ENCODE peak calls at places on chromosomes 11 and 22, in seven cellular contexts. V is hepatocyte, B is PC-3, C is HCT116, T is MM.1S, D is neural progenitor cell, L is fibroblast of lung. F is an unnamed sample.

GRCh38 chr22:20531404-20532181 is 24.2 kb downstream of the MED15 start:
- DNase-seq in C (peak; percentile 79), D (peak; percentile 70), B (peak; percentile 91), T (no peak), V (peak; percentile 72), L (peak; percentile 80), F (peak; percentile 68)

GRCh38 chr11:73372371-73372993 is 3.7 kb upstream of the RELT start:
- DNase-seq in C (peak; percentile 21), L (no peak), V (no peak), T (peak; percentile 87), B (peak; percentile 44), D (peak; percentile 50), F (peak; percentile 75)

GRCh38 chr22:19961201-19961580 is 19.6 kb upstream of the TXNRD2 start:
- DNase-seq in L (no peak), T (no peak), D (no peak), V (no peak), B (no peak), C (no peak), F (no peak)

GRCh38 chr22:29270475-29271271 is 2.6 kb downstream of the EWSR1 start:
- DNase-seq in B (peak; percentile 54), C (no peak), D (peak; percentile 34), T (no peak), V (peak; percentile 39), L (peak; percentile 43), F (no peak)

GRCh38 chr22:47933226-47933625 is 1170.8 kb downstream of the TBC1D22A start:
- DNase-seq in B (no peak), C (no peak), L (no peak), V (no peak), D (no peak), T (no peak), F (no peak)

GRCh38 chr22:32684822-32685187 is 116.7 kb upstream of the TIMP3 start:
- DNase-seq in C (no peak), T (no peak), D (no peak), V (peak; percentile 42), L (peak; percentile 53), B (no peak), F (no peak)

GRCh38 chr11:441418-442274 is at the start of gene ANO9:
- DNase-seq in V (peak; percentile 84), B (peak; percentile 58), C (no peak), D (peak; percentile 59), T (peak; percentile 55), L (no peak), F (peak; percentile 77)

GRCh38 chr11:45037425-45038005 is 86.8 kb upstream of the TP53I11 start:
- DNase-seq in C (no peak), T (no peak), V (no peak), B (peak; percentile 48), D (no peak), L (no peak), F (no peak)

GRCh38 chr11:2942872-2943710 is 13.9 kb upstream of the PHLDA2 start:
- DNase-seq in B (no peak), L (no peak), V (no peak), T (no peak), C (no peak), D (no peak), F (no peak)

GRCh38 chr11:113725411-113725810 is 19.3 kb upstream of the TMPRSS5 start:
- DNase-seq in B (peak; percentile 34), C (no peak), T (no peak), D (no peak), V (no peak), L (no peak), F (no peak)

GRCh38 chr11:104060004-104060403 is 23.6 kb downstream of the DDI1 start:
- DNase-seq in T (no peak), D (no peak), B (no peak), V (peak; percentile 3), L (peak; percentile 9), C (no peak), F (no peak)

DNA sequence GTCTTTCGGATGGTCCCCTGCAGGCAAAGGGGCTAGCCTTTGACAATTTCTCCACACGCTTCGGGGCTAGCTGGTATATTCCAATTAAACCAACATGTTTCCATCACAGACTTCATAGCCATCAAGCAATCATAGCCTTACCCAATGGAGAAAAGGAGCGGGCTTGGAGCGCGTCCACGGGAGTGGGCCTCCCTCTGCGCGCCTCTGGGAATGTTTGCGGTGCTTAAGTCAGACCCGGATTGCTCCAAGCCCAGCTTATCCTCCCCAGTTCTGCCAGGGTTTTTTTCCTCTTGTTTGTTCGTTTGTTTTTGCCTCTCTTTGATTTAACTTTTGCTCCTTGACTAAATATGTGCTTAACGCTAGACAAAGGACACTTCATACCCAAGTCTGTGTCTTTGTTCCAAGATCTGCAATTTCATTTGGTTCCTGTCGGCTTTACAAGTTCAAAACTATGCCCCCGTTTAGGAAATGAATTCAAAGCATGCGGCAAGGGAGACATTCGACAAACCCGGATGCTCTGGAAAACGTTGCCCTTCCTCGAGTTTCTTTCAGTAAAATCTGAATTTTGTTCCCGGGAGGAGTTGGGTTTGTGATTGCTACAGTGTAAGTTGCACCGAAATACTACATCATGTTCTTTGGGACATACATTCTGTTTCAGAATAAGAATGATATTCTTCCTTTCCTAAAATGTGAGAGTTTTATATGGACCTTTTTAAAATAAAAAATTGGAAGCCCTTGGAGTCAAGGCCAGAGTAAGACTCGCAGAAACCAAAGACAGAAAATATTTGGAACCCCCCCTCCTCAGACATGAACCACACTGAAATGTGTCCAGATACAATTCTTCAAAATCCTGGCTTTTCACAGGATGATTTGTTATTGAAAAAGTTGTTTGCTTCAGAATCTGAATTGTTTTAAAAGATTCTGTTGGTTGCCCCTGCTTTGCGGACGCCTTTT is 900 bp upstream of the GLB1L2 start:
- DNase-seq in V (no peak), T (no peak), C (no peak), D (peak; percentile 59), B (no peak), L (no peak), F (peak; percentile 44)
- TF ChIP-seq EZH2 in V (no peak), T (no peak), C (no peak), D (peak; percentile 70), B (no peak), L (no peak), F (no peak)

GRCh38 chr22:43892183-43892894 is 526 bp upstream of the PNPLA5 start:
- DNase-seq in B (no peak), L (no peak), T (no peak), V (no peak), C (no peak), D (no peak), F (peak; percentile 61)

GRCh38 chr22:43889366-43890253 is 2.2 kb downstream of the PNPLA5 start:
- DNase-seq in B (peak; percentile 19), L (peak; percentile 40), T (no peak), D (peak; percentile 40), C (no peak), V (no peak), F (peak; percentile 24)

GRCh38 chr22:43893266-43893665 is 1.5 kb upstream of the PNPLA5 start:
- DNase-seq in D (no peak), V (no peak), B (no peak), T (no peak), C (no peak), L (no peak), F (no peak)

GRCh38 chr22:43890901-43891331 is 897 bp downstream of the PNPLA5 start:
- DNase-seq in V (no peak), C (no peak), T (no peak), D (no peak), B (no peak), L (no peak), F (peak; percentile 61)

GRCh38 chr22:43891360-43892182 is at the start of gene PNPLA5:
- DNase-seq in V (peak; percentile 35), L (no peak), B (no peak), T (no peak), D (peak; percentile 66), C (no peak), F (peak; percentile 90)
- H3K4me3 ChIP-seq in V (no peak within 1 kb of the TSS), L (peak within 1 kb of the TSS; percentile 40), B (no peak within 1 kb of the TSS), T (no peak within 1 kb of the TSS), D (peak within 1 kb of the TSS; percentile 46), C (peak within 1 kb of the TSS; percentile 59), F (peak within 1 kb of the TSS; percentile 89)

GRCh38 chr11:66013762-66014100 is 1.9 kb downstream of the CST6 start:
- DNase-seq in L (no peak), D (no peak), C (no peak), V (no peak), B (no peak), T (no peak), F (no peak)

GRCh38 chr11:66012371-66012945 is 650 bp downstream of the CST6 start:
- DNase-seq in B (no peak), L (no peak), V (no peak), C (no peak), T (no peak), D (no peak), F (no peak)

GRCh38 chr11:66012946-66013761 is 1.3 kb downstream of the CST6 start:
- DNase-seq in L (no peak), T (no peak), V (no peak), C (no peak), D (no peak), B (peak; percentile 76), F (peak; percentile 40)

GRCh38 chr11:66011785-66012303 is at the start of gene CST6:
- DNase-seq in V (no peak), T (no peak), B (no peak), C (no peak), D (peak; percentile 43), L (no peak), F (peak; percentile 68)

GRCh38 chr11:66011239-66011784 is 496 bp upstream of the CST6 start:
- DNase-seq in V (peak; percentile 73), B (peak; percentile 98), C (peak; percentile 91), L (no peak), T (no peak), D (no peak), F (peak; percentile 53)
- TF ChIP-seq EZH2 in V (no peak), B (no peak), C (no peak), L (no peak), T (no peak), D (no peak), F (no peak)

GRCh38 chr11:6656581-6656915 is 939 bp upstream of the DCHS1 start:
- DNase-seq in D (no peak), T (no peak), L (no peak), B (no peak), C (no peak), V (no peak), F (no peak)
- H3K4me3 ChIP-seq in D (peak overlapping the region; percentile 64), T (no peak overlapping the region), L (peak overlapping the region; percentile 55), B (no peak overlapping the region), C (no peak overlapping the region), V (peak overlapping the region; percentile 38), F (peak overlapping the region; percentile 84)

GRCh38 chr11:116534270-116534975 is 238.4 kb downstream of the BUD13 start:
- DNase-seq in D (no peak), L (no peak), B (no peak), C (no peak), V (no peak), T (no peak), F (no peak)
- TF ChIP-seq EZH2 in D (no peak), L (no peak), B (no peak), C (no peak), V (no peak), T (no peak), F (no peak)

DNA sequence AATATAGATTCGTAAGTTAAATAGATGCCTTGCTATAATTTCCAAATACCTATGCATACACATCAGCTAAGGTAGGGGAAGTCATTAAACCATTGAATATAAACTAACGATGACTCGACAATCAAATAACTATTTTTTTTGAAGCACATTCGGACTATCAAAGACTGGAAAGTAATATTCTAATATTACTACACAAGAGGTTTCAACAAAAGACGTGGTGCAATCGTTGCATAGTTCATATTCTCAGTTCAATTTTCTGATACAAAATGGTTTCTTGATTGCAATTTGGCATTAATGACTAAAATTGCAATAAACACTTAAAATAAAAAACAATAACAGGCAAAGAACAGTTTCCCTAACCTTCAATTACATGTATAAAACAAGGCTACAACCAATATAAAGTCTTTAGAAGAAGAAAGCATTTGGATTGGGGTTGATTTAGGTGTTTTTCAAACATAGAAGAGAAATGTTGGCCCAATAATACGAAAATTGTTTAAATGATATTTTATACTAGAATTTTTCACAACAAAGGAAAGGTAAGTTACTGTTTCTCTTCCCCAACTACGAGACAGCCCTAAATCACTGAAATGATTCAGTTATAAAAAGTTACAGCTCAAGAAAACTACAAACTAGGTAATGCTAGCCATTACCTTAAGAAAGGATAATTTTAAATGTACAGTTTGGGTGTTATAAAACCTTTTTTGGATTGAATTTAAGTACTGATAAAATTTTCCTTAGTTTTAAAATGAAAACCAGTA is 17.6 kb downstream of the BLID start:
- DNase-seq in D (no peak), L (no peak), T (no peak), V (no peak), B (peak; percentile 49), C (no peak), F (no peak)
- H3K4me3 ChIP-seq in D (no peak overlapping the region), L (peak overlapping the region; percentile 86), T (no peak overlapping the region), V (peak overlapping the region; percentile 70), B (peak overlapping the region; percentile 27), C (no peak overlapping the region), F (no peak overlapping the region)